ENCODE peak calls at places on chromosomes 5 and 9, in four cellular contexts. I is heart left ventricle, Q is breast epithelium, E is uterus. U is an unnamed sample.

GRCh38 chr5:119478781-119479180 is 26.5 kb downstream of the HSD17B4 start:
- DNase-seq in I (no peak), Q (no peak), E (no peak), U (no peak)

GRCh38 chr5:132674671-132675506 is 1.1 kb downstream of the IL4 start:
- DNase-seq in E (no peak), Q (no peak), I (no peak), U (peak; percentile 54)

GRCh38 chr5:37738057-37738691 is 101.7 kb downstream of the GDNF start:
- DNase-seq in Q (no peak), I (no peak), E (peak; percentile 24), U (no peak)

GRCh38 chr5:35707659-35708058 is 90.0 kb downstream of the SPEF2 start:
- DNase-seq in Q (no peak), I (no peak), E (no peak), U (no peak)

GRCh38 chr9:86589273-86589672 is 235.1 kb upstream of the TUT7 start:
- DNase-seq in I (no peak), Q (no peak), E (no peak), U (no peak)

GRCh38 chr5:147913786-147914185 is 7.4 kb upstream of the C5orf46 start:
- DNase-seq in I (no peak), E (no peak), Q (no peak), U (no peak)

GRCh38 chr9:4700093-4700492 is 20.7 kb downstream of the CDC37L1 start:
- DNase-seq in E (no peak), Q (no peak), I (no peak), U (no peak)

GRCh38 chr5:68215888-68216736 is 556 bp downstream of the PIK3R1 start:
- DNase-seq in Q (no peak), I (peak; percentile 62), E (peak; percentile 42), U (peak; percentile 71)

GRCh38 chr5:143390941-143391340 is 12.5 kb downstream of the NR3C1 start:
- DNase-seq in E (no peak), Q (no peak), I (no peak), U (no peak)

GRCh38 chr5:148443998-148444397 is 60.2 kb downstream of the FBXO38 start:
- DNase-seq in E (peak; percentile 34), I (peak; percentile 65), Q (no peak), U (peak; percentile 8)

GRCh38 chr9:120212853-120213200 is 367.1 kb downstream of the CDK5RAP2 start:
- DNase-seq in Q (no peak), I (no peak), E (no peak), U (no peak)

GRCh38 chr5:93874080-93874479 is 132.7 kb upstream of the POU5F2 start:
- DNase-seq in Q (no peak), I (no peak), E (no peak), U (no peak)

GRCh38 chr9:74940600-74940999 is 12.1 kb downstream of the C9orf40 start:
- DNase-seq in I (no peak), Q (no peak), E (no peak), U (no peak)

GRCh38 chr5:169300468-169301385 is at the start of gene SLIT3:
- DNase-seq in E (peak; percentile 85), Q (peak; percentile 56), I (peak; percentile 61), U (peak; percentile 86)

GRCh38 chr9:88090151-88090581 is 48.1 kb downstream of the SPATA31C2 start:
- DNase-seq in E (peak; percentile 36), I (peak; percentile 19), Q (no peak), U (peak; percentile 5)

GRCh38 chr5:150082889-150083288 is 3.5 kb downstream of the CSF1R start:
- DNase-seq in I (no peak), E (peak; percentile 6), Q (peak; percentile 13), U (no peak)

GRCh38 chr9:94014845-94015244 is 59.7 kb upstream of the BARX1 start:
- DNase-seq in I (no peak), E (no peak), Q (no peak), U (no peak)

GRCh38 chr9:125745682-125746016 is 1.5 kb upstream of the PBX3 start:
- DNase-seq in I (no peak), E (no peak), Q (no peak), U (no peak)

GRCh38 chr5:142296914-142297417 is 27.9 kb downstream of the SPRY4 start:
- DNase-seq in I (peak; percentile 82), E (no peak), Q (no peak), U (no peak)

GRCh38 chr9:87718852-87719612 is 6.9 kb upstream of the CTSL start:
- DNase-seq in I (no peak), Q (no peak), E (no peak), U (no peak)

GRCh38 chr5:21802869-21803490 is 1050.2 kb downstream of the CDH12 start:
- DNase-seq in E (no peak), I (no peak), Q (no peak), U (no peak)

GRCh38 chr5:68771221-68771620 is 322.6 kb upstream of the SLC30A5 start:
- DNase-seq in Q (no peak), I (no peak), E (no peak), U (peak; percentile 18)

GRCh38 chr5:167634432-167634831 is 657.0 kb upstream of the WWC1 start:
- DNase-seq in I (no peak), Q (no peak), E (no peak), U (no peak)

GRCh38 chr5:149172261-149172660 is 31.0 kb downstream of the ABLIM3 start:
- DNase-seq in Q (no peak), I (no peak), E (no peak), U (no peak)

GRCh38 chr5:147558826-147559225 is 49.0 kb upstream of the DPYSL3 start:
- DNase-seq in E (peak; percentile 75), I (peak; percentile 49), Q (no peak), U (peak; percentile 22)

GRCh38 chr5:14557840-14558239 is 23.8 kb upstream of the OTULINL start:
- DNase-seq in I (no peak), E (no peak), Q (no peak), U (no peak)

GRCh38 chr9:137055385-137056364 is 1.8 kb upstream of the ENTPD2 start:
- DNase-seq in E (peak; percentile 89), I (peak; percentile 95), Q (peak; percentile 78), U (peak; percentile 81)

GRCh38 chr5:95697781-95698681 is 15.2 kb upstream of the SPATA9 start:
- DNase-seq in E (no peak), I (no peak), Q (no peak), U (no peak)

GRCh38 chr5:164484948-164485347 is 979.5 kb downstream of the MAT2B start:
- DNase-seq in E (no peak), I (no peak), Q (no peak), U (no peak)

GRCh38 chr5:165188555-165189260 is 1683.3 kb downstream of the MAT2B start:
- DNase-seq in E (no peak), I (no peak), Q (no peak), U (no peak)

GRCh38 chr5:43642428-43642827 is 39.4 kb downstream of the NNT start:
- DNase-seq in I (no peak), E (no peak), Q (no peak), U (peak; percentile 72)

GRCh38 chr5:82624018-82624417 is 345.9 kb upstream of the RPS23 start:
- DNase-seq in I (no peak), Q (no peak), E (no peak), U (no peak)

GRCh38 chr5:162068412-162068811 is 839 bp downstream of the GABRG2 start:
- DNase-seq in E (no peak), I (no peak), Q (no peak), U (peak; percentile 19)

DNA sequence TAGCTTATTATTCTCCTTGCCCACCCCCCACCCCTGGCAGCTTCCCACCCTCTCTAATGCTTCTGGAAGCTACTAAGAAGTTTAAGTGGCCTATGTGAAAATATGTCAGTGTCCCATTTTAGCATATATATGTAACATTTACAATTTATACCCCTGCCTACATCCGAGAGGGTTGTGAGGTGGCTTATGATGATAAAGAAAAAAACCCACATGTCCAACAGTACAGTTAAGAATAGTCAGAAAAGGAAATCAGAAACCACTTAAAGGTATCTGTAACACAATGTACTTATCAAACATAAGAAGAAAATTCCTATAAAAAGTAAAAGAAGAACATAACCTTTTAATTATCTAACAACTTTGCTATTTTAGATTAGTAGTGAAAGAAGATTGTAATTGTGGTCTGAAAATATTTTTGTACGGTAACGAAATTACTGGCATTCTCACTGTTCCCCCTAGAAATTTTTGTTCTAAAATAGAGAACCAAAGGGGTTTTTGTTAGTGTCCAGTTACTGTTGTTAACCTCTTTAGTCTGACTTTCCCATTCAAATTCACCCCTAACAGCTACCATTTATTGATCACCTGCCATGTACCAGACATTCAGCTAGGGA is 62.2 kb downstream of the SLC44A1 start:
- DNase-seq in Q (no peak), E (no peak), I (no peak), U (no peak)
- TF ChIP-seq POLR2A in Q (no peak), E (no peak), I (no peak), U (no peak)

GRCh38 chr5:171968512-171968911 is 37.9 kb downstream of the FBXW11 start:
- DNase-seq in I (no peak), Q (no peak), E (no peak), U (no peak)

GRCh38 chr5:171966964-171967363 is 39.5 kb downstream of the FBXW11 start:
- DNase-seq in Q (no peak), I (no peak), E (no peak), U (no peak)

GRCh38 chr5:171965740-171966139 is 40.7 kb downstream of the FBXW11 start:
- DNase-seq in I (no peak), Q (no peak), E (no peak), U (no peak)

GRCh38 chr5:171963416-171963815 is 43.0 kb downstream of the FBXW11 start:
- DNase-seq in Q (no peak), I (no peak), E (no peak), U (no peak)

DNA sequence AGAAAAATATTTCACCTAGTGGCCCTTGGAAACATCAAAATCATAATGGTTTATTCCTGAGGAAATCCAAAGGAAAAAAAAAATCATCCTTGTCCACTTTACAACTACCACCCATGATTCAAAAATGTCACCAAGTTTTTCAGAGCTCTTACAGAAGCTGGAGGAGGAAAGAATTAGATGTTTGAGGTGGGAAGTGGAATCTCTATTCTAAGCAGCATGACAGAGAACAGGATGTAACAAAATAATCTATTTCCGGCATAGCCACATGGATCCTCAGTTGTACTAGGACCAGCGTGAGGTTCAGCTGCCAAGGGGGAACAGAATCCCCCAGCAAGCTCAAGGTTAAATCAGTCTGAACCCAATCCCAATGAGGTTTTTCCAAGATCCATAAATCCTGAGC is 40.2 kb downstream of the FBXW11 start:
- DNase-seq in E (no peak), Q (no peak), I (no peak), U (no peak)
- H3K4me3 ChIP-seq in E (no peak overlapping the region), Q (no peak overlapping the region), I (no peak overlapping the region), U (no peak overlapping the region)

DNA sequence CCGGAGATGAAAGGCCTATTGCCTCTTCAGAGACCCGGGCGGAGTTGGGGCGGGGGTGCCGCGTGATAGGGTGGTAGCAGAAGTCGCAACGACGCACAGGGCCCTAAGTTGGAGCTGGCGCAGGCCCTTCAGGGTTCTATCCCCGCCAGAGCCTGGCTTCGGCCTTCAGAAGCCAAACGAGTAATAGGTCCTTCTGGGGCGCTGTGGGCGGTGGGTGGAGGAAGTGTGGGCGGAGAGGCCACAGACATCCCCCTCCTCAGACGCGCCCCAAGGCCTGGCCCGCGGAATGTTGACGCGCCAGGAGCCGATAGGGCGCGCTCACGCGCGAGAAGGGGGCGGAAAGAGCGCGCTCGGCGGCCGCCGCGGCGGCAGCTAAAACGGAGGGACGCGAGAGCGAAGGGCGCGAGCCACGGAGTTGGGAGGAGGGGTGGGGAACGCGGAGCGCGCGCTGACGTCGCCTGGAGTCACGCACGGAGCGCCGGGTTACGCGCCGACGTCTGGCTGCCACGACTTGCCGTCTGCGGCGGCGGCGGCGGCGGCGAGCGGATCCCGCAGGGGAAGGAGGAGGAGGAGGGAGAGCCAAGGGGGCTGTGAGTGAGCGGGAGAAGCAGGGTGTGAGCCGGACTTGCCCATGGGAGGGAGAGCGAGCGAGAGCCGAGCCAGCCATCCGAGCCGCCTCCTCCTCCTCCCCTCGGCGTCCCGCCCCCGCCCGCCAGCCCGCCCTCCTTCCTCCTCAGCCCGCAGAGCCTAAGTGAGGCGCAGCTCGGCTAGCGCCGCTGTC is 6.4 kb upstream of the PURA start:
- DNase-seq in Q (peak; percentile 80), I (peak; percentile 94), E (peak; percentile 91), U (peak; percentile 93)
- TF ChIP-seq POLR2A in Q (peak; percentile 77), I (peak; percentile 5), E (peak; percentile 93), U (peak; percentile 91)

GRCh38 chr5:67193479-67193878 is 3.1 kb downstream of the CD180 start:
- DNase-seq in E (no peak), I (no peak), Q (no peak), U (no peak)
- H3K4me3 ChIP-seq in E (no peak overlapping the region), I (no peak overlapping the region), Q (no peak overlapping the region), U (no peak overlapping the region)

U was measured in thyroid gland.